ENCODE peak calls at places on chromosomes 4 and X, in ten cellular contexts. Z is HL-60, Y is GM23338, S is GM12891, D is transverse colon, W is upper lobe of left lung, F is Panc1, B is GM12892, N is stomach, G is sigmoid colon. O is an unnamed sample.

GRCh38 chr4:152398060-152398459 is 137.8 kb downstream of the FBXW7 start:
- DNase-seq in Z (no peak), Y (peak), S (no peak), D (no peak), W (no peak), F (no peak), B (no peak), N (no peak), G (no peak), O (no peak)

GRCh38 chr4:181503800-181504364 is 739.3 kb upstream of the TENM3 start:
- DNase-seq in Z (no peak), Y (peak), S (no peak), D (no peak), W (no peak), F (no peak), B (no peak), N (no peak), G (no peak), O (no peak)

GRCh38 chrX:47264507-47265173 is 31.8 kb downstream of the USP11 start:
- DNase-seq in Z (peak), Y (no peak), S (no peak), D (no peak), W (no peak), F (no peak), B (no peak), N (no peak), G (no peak), O (no peak)

GRCh38 chrX:78024349-78025108 is 55.1 kb upstream of the PGAM4 start:
- DNase-seq in Z (peak), Y (peak), S (peak), D (peak), W (no peak), F (peak), B (peak), N (peak), G (no peak), O (no peak)

GRCh38 chr4:66929748-66930147 is 615.6 kb downstream of the CENPC start:
- DNase-seq in Z (no peak), Y (no peak), S (no peak), D (no peak), W (no peak), F (no peak), B (no peak), N (no peak), G (no peak), O (no peak)

GRCh38 chr4:96936886-96937285 is 1097.0 kb downstream of the PDHA2 start:
- DNase-seq in Z (no peak), Y (no peak), S (no peak), D (no peak), W (no peak), F (no peak), B (no peak), N (no peak), G (no peak), O (no peak)

GRCh38 chr4:93693141-93693540 is 135.4 kb upstream of the ATOH1 start:
- DNase-seq in Z (no peak), Y (no peak), S (no peak), D (no peak), W (no peak), F (no peak), B (no peak), N (no peak), G (no peak), O (no peak)

GRCh38 chr4:6192245-6192644 is 8.1 kb downstream of the JAKMIP1 start:
- DNase-seq in Z (no peak), Y (no peak), S (no peak), D (no peak), W (no peak), F (no peak), B (no peak), N (no peak), G (peak), O (no peak)

GRCh38 chrX:9957743-9958142 is 9.4 kb upstream of the CLDN34 start:
- DNase-seq in Z (peak), Y (no peak), S (no peak), D (no peak), W (no peak), F (no peak), B (no peak), N (no peak), G (no peak), O (no peak)

GRCh38 chrX:10755477-10756334 is 135.3 kb upstream of the MID1 start:
- DNase-seq in Z (peak), Y (peak), S (no peak), D (no peak), W (no peak), F (no peak), B (no peak), N (no peak), G (no peak), O (no peak)

GRCh38 chr4:140654516-140654855 is 85.7 kb upstream of the UCP1 start:
- DNase-seq in Z (no peak), Y (no peak), S (no peak), D (no peak), W (no peak), F (no peak), B (no peak), N (no peak), G (no peak), O (no peak)

GRCh38 chr4:68110441-68110840 is 19.2 kb downstream of the TMPRSS11F start:
- DNase-seq in Z (no peak), Y (no peak), S (no peak), D (no peak), W (no peak), F (no peak), B (no peak), N (no peak), G (no peak), O (no peak)

GRCh38 chrX:136909119-136909705 is 28.7 kb upstream of the RBMX start:
- DNase-seq in Z (peak), Y (peak), S (peak), D (peak), W (peak), F (peak), B (peak), N (peak), G (peak), O (peak)

GRCh38 chr4:15482842-15483241 is 13.2 kb downstream of the CC2D2A start:
- DNase-seq in Z (no peak), Y (no peak), S (no peak), D (no peak), W (no peak), F (no peak), B (no peak), N (no peak), G (no peak), O (no peak)

GRCh38 chr4:38957947-38958346 is 74.3 kb downstream of the TMEM156 start:
- DNase-seq in Z (no peak), Y (no peak), S (no peak), D (no peak), W (no peak), F (no peak), B (no peak), N (no peak), G (no peak), O (no peak)

GRCh38 chr4:184664445-184665210 is 15.1 kb downstream of the PRIMPOL start:
- DNase-seq in Z (peak), Y (peak), S (no peak), D (no peak), W (no peak), F (no peak), B (no peak), N (no peak), G (no peak), O (no peak)

GRCh38 chr4:164935363-164935762 is 42.1 kb downstream of the TRIM61 start:
- DNase-seq in Z (no peak), Y (peak), S (no peak), D (no peak), W (no peak), F (no peak), B (no peak), N (no peak), G (no peak), O (no peak)

GRCh38 chr4:99099311-99099710 is 10.7 kb upstream of the ADH5 start:
- DNase-seq in Z (no peak), Y (no peak), S (no peak), D (no peak), W (no peak), F (no peak), B (no peak), N (no peak), G (no peak), O (no peak)

GRCh38 chrX:118824173-118824782 is 654 bp downstream of the ZCCHC12 start:
- DNase-seq in Z (no peak), Y (peak), S (no peak), D (no peak), W (no peak), F (no peak), B (no peak), N (no peak), G (no peak), O (no peak)

GRCh38 chr4:55297346-55297745 is 48.7 kb upstream of the SRD5A3 start:
- DNase-seq in Z (no peak), Y (no peak), S (no peak), D (no peak), W (peak), F (no peak), B (no peak), N (peak), G (no peak), O (no peak)

GRCh38 chr4:38762560-38762959 is 20.2 kb downstream of the TLR10 start:
- DNase-seq in Z (no peak), Y (no peak), S (no peak), D (no peak), W (no peak), F (no peak), B (peak), N (no peak), G (no peak), O (no peak)

GRCh38 chrX:105609530-105609929 is 212.8 kb upstream of the NRK start:
- DNase-seq in Z (no peak), Y (no peak), S (no peak), D (no peak), W (no peak), F (no peak), B (no peak), N (no peak), G (no peak), O (no peak)

GRCh38 chr4:94897023-94897422 is 139.3 kb downstream of the BMPR1B start:
- DNase-seq in Z (no peak), Y (peak), S (no peak), D (no peak), W (no peak), F (no peak), B (no peak), N (no peak), G (no peak), O (no peak)

GRCh38 chrX:38438321-38438720 is 85.9 kb downstream of the OTC start:
- DNase-seq in Z (no peak), Y (peak), S (no peak), D (no peak), W (no peak), F (no peak), B (no peak), N (no peak), G (no peak), O (no peak)

GRCh38 chr4:41600243-41600642 is 62.3 kb downstream of the LIMCH1 start:
- DNase-seq in Z (no peak), Y (no peak), S (no peak), D (no peak), W (no peak), F (no peak), B (no peak), N (no peak), G (no peak), O (no peak)

GRCh38 chr4:139815646-139816601 is 150.3 kb downstream of the MGST2 start:
- DNase-seq in Z (no peak), Y (peak), S (no peak), D (peak), W (no peak), F (no peak), B (no peak), N (no peak), G (peak), O (no peak)

GRCh38 chr4:70954032-70954431 is 39.4 kb upstream of the DCK start:
- DNase-seq in Z (no peak), Y (no peak), S (no peak), D (no peak), W (no peak), F (no peak), B (no peak), N (no peak), G (no peak), O (no peak)

GRCh38 chr4:146639414-146639814 is 721 bp downstream of the POU4F2 start:
- DNase-seq in Z (no peak), Y (no peak), S (no peak), D (no peak), W (no peak), F (no peak), B (no peak), N (no peak), G (no peak), O (no peak)

GRCh38 chr4:212438-213174 is 88.3 kb downstream of the ZNF718 start:
- DNase-seq in Z (no peak), Y (peak), S (no peak), D (peak), W (peak), F (no peak), B (no peak), N (peak), G (peak), O (no peak)

GRCh38 chr4:140719022-140719421 is 37.2 kb downstream of the TBC1D9 start:
- DNase-seq in Z (no peak), Y (no peak), S (no peak), D (no peak), W (no peak), F (no peak), B (no peak), N (no peak), G (no peak), O (no peak)

GRCh38 chr4:7103599-7104365 is 35.9 kb upstream of the GRPEL1 start:
- DNase-seq in Z (no peak), Y (no peak), S (no peak), D (peak), W (peak), F (no peak), B (no peak), N (peak), G (peak), O (no peak)

GRCh38 chrX:53440101-53440500 is 5.9 kb upstream of the HSD17B10 start:
- DNase-seq in Z (peak), Y (no peak), S (no peak), D (no peak), W (no peak), F (no peak), B (no peak), N (no peak), G (no peak), O (no peak)

GRCh38 chrX:10922158-10922557 is 189.0 kb upstream of the HCCS start:
- DNase-seq in Z (no peak), Y (no peak), S (no peak), D (no peak), W (no peak), F (no peak), B (no peak), N (no peak), G (no peak), O (no peak)

GRCh38 chr4:604131-604530 is 21.2 kb upstream of the PDE6B start:
- DNase-seq in Z (peak), Y (no peak), S (no peak), D (no peak), W (no peak), F (no peak), B (no peak), N (no peak), G (no peak), O (no peak)

GRCh38 chrX:94361241-94361640 is 687.2 kb downstream of the FAM133A start:
- DNase-seq in Z (no peak), Y (no peak), S (no peak), D (no peak), W (no peak), F (no peak), B (no peak), N (no peak), G (no peak), O (no peak)

GRCh38 chrX:66638591-66639500 is at the start of gene EDA2R:
- DNase-seq in Z (no peak), Y (peak), S (peak), D (peak), W (peak), F (no peak), B (peak), N (no peak), G (no peak), O (no peak)

GRCh38 chr4:121380448-121381147 is at the start of gene QRFPR:
- DNase-seq in Z (no peak), Y (peak), S (no peak), D (no peak), W (peak), F (no peak), B (peak), N (no peak), G (no peak), O (no peak)

GRCh38 chr4:107931775-107932321 is 499 bp downstream of the CYP2U1 start:
- DNase-seq in Z (no peak), Y (peak), S (no peak), D (no peak), W (peak), F (no peak), B (no peak), N (no peak), G (peak), O (no peak)
- TF ChIP-seq POLR2AphosphoS5 in Z (no peak), Y (no peak), S (no peak), D (no peak), W (no peak), F (no peak), B (no peak), N (no peak), G (no peak), O (no peak)

GRCh38 chr4:2348786-2349185 is 69.7 kb downstream of the ZFYVE28 start:
- DNase-seq in Z (no peak), Y (no peak), S (no peak), D (no peak), W (no peak), F (no peak), B (no peak), N (no peak), G (no peak), O (no peak)

GRCh38 chr4:2352171-2352570 is 66.3 kb downstream of the ZFYVE28 start:
- DNase-seq in Z (no peak), Y (no peak), S (no peak), D (peak), W (no peak), F (no peak), B (no peak), N (no peak), G (peak), O (no peak)

GRCh38 chr4:2343476-2343875 is 75.0 kb downstream of the ZFYVE28 start:
- DNase-seq in Z (no peak), Y (no peak), S (no peak), D (no peak), W (no peak), F (no peak), B (no peak), N (no peak), G (peak), O (no peak)

GRCh38 chr4:2350982-2351381 is 67.5 kb downstream of the ZFYVE28 start:
- DNase-seq in Z (no peak), Y (no peak), S (no peak), D (peak), W (no peak), F (no peak), B (no peak), N (no peak), G (peak), O (no peak)

GRCh38 chr4:2347190-2347589 is 71.3 kb downstream of the ZFYVE28 start:
- DNase-seq in Z (no peak), Y (no peak), S (no peak), D (no peak), W (no peak), F (no peak), B (no peak), N (no peak), G (no peak), O (no peak)
- TF ChIP-seq POLR2AphosphoS5 in Z (no peak), Y (no peak), S (no peak), D (no peak), W (no peak), F (no peak), B (no peak), N (no peak), G (no peak), O (no peak)

GRCh38 chr4:124152130-124152529 is 560.4 kb downstream of the ANKRD50 start:
- DNase-seq in Z (peak), Y (no peak), S (no peak), D (no peak), W (no peak), F (no peak), B (no peak), N (no peak), G (no peak), O (no peak)
- TF ChIP-seq POLR2AphosphoS5 in Z (no peak), Y (no peak), S (no peak), D (no peak), W (no peak), F (no peak), B (no peak), N (no peak), G (no peak), O (no peak)

DNA sequence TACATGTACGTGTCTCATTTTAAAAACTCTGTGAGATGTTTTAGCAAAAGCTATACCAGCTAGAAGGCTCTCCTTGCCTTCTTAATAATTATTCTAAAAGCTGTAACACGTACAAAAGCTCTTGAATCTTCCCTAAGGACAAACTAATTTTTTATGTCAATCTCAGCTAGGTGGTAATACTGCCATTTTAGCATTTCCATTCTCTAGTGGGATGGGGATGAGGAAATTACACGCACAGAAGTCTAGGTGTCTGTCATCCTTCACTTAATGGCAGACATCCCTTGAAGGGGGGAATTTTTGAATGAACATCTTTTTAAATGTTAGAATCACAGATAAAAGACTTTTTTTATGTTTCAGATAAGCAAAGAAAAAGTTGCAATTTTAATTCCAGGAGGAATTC is 569.1 kb downstream of the DMD start:
- DNase-seq in Z (no peak), Y (no peak), S (no peak), D (no peak), W (no peak), F (no peak), B (no peak), N (no peak), G (no peak), O (no peak)
- TF ChIP-seq POLR2AphosphoS5 in Z (no peak), Y (no peak), S (no peak), D (no peak), W (no peak), F (no peak), B (no peak), N (no peak), G (no peak), O (no peak)

GRCh38 chrX:24113161-24113560 is 36.4 kb upstream of the ZFX start:
- DNase-seq in Z (no peak), Y (no peak), S (no peak), D (no peak), W (no peak), F (no peak), B (no peak), N (no peak), G (no peak), O (no peak)

DNA sequence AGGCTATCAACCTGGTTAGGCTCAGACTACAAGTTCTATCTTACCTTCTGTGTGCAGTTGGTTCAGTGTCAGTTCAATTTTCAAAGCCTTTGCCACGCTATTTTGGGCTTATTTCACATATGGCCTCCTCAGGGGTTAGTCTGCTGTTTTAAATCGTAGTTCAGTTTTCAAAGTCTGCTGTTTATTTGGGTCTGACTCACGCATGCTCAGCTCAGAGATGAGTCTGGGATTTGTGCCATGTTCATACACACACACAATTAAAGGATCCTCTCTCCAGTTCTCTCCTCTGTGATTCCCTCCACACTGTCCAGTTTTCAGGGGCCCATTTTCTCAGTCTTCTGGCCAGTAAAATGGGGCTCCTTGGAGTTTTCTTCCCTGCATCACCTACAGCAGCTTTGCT is 32.2 kb upstream of the ZFX start:
- DNase-seq in Z (no peak), Y (no peak), S (no peak), D (no peak), W (no peak), F (no peak), B (no peak), N (no peak), G (peak), O (no peak)
- TF ChIP-seq POLR2AphosphoS5 in Z (no peak), Y (no peak), S (no peak), D (no peak), W (no peak), F (no peak), B (no peak), N (no peak), G (no peak), O (peak)

GRCh38 chr4:168848977-168849687 is 160.9 kb downstream of the CBR4 start:
- DNase-seq in Z (no peak), Y (peak), S (no peak), D (no peak), W (no peak), F (no peak), B (no peak), N (no peak), G (no peak), O (no peak)
- TF ChIP-seq POLR2AphosphoS5 in Z (no peak), Y (no peak), S (no peak), D (no peak), W (no peak), F (no peak), B (no peak), N (no peak), G (peak), O (peak)

GRCh38 chrX:100643943-100644587 is at the start of gene SRPX2:
- DNase-seq in Z (no peak), Y (no peak), S (no peak), D (peak), W (no peak), F (peak), B (no peak), N (no peak), G (peak), O (no peak)
- TF ChIP-seq POLR2AphosphoS5 in Z (no peak), Y (no peak), S (no peak), D (peak), W (peak), F (no peak), B (no peak), N (peak), G (peak), O (peak)

O was measured in esophagus muscularis mucosa.